ENCODE peak calls at places on chromosomes 12 and 14, in seven cellular contexts. One of them, this sample, is unnamed.

GRCh38 chr12:101700299-101700820 is 2.9 kb downstream of the CHPT1 start:
- DNase-seq in HCT116: no peak
- DNase-seq in IMR-90: no peak
- DNase-seq in heart left ventricle: no peak
- DNase-seq in uterus: no peak
- DNase-seq in sigmoid colon: no peak
- DNase-seq in ovary: no peak
- DNase-seq in this sample: no peak

GRCh38 chr12:131950182-131950913 is 606 bp downstream of the EP400 start:
- DNase-seq in IMR-90: no peak
- DNase-seq in ovary: no peak
- DNase-seq in sigmoid colon: peak; percentile 70
- DNase-seq in uterus: no peak
- DNase-seq in HCT116: no peak
- DNase-seq in heart left ventricle: peak; percentile 77
- DNase-seq in this sample: peak; percentile 25

GRCh38 chr12:25469861-25470260 is 83.2 kb downstream of the LMNTD1 start:
- DNase-seq in IMR-90: peak; percentile 34
- DNase-seq in sigmoid colon: no peak
- DNase-seq in uterus: no peak
- DNase-seq in ovary: no peak
- DNase-seq in HCT116: no peak
- DNase-seq in heart left ventricle: no peak
- DNase-seq in this sample: no peak

GRCh38 chr14:74840603-74841030 is 35.3 kb downstream of the PROX2 start:
- DNase-seq in heart left ventricle: no peak
- DNase-seq in sigmoid colon: no peak
- DNase-seq in uterus: no peak
- DNase-seq in IMR-90: no peak
- DNase-seq in HCT116: no peak
- DNase-seq in ovary: no peak
- DNase-seq in this sample: no peak

GRCh38 chr12:51318846-51319570 is 5.0 kb downstream of the BIN2 start:
- DNase-seq in IMR-90: no peak
- DNase-seq in ovary: no peak
- DNase-seq in HCT116: no peak
- DNase-seq in sigmoid colon: no peak
- DNase-seq in heart left ventricle: no peak
- DNase-seq in uterus: no peak
- DNase-seq in this sample: no peak

GRCh38 chr12:42090899-42091298 is 53.8 kb downstream of the GXYLT1 start:
- DNase-seq in ovary: no peak
- DNase-seq in HCT116: no peak
- DNase-seq in uterus: no peak
- DNase-seq in sigmoid colon: no peak
- DNase-seq in IMR-90: peak; percentile 66
- DNase-seq in heart left ventricle: no peak
- DNase-seq in this sample: no peak

GRCh38 chr12:92739099-92739498 is 36.3 kb downstream of the PLEKHG7 start:
- DNase-seq in IMR-90: peak; percentile 12
- DNase-seq in HCT116: no peak
- DNase-seq in heart left ventricle: no peak
- DNase-seq in sigmoid colon: no peak
- DNase-seq in uterus: no peak
- DNase-seq in ovary: no peak
- DNase-seq in this sample: no peak

GRCh38 chr14:54715244-54715643 is 148.3 kb downstream of the SAMD4A start:
- DNase-seq in sigmoid colon: no peak
- DNase-seq in HCT116: peak; percentile 4
- DNase-seq in heart left ventricle: no peak
- DNase-seq in IMR-90: peak; percentile 53
- DNase-seq in ovary: no peak
- DNase-seq in uterus: no peak
- DNase-seq in this sample: no peak

GRCh38 chr12:55780695-55781094 is 36.8 kb downstream of the SARNP start:
- DNase-seq in HCT116: no peak
- DNase-seq in uterus: no peak
- DNase-seq in heart left ventricle: no peak
- DNase-seq in sigmoid colon: no peak
- DNase-seq in ovary: no peak
- DNase-seq in IMR-90: peak; percentile 57
- DNase-seq in this sample: no peak

GRCh38 chr14:39376671-39377403 is 55.4 kb downstream of the FBXO33 start:
- DNase-seq in heart left ventricle: no peak
- DNase-seq in HCT116: peak; percentile 8
- DNase-seq in ovary: no peak
- DNase-seq in sigmoid colon: no peak
- DNase-seq in uterus: no peak
- DNase-seq in IMR-90: peak; percentile 40
- DNase-seq in this sample: no peak

GRCh38 chr12:133023566-133023965 is 13.7 kb upstream of the ZNF84 start:
- DNase-seq in HCT116: no peak
- DNase-seq in sigmoid colon: no peak
- DNase-seq in heart left ventricle: no peak
- DNase-seq in uterus: no peak
- DNase-seq in ovary: no peak
- DNase-seq in IMR-90: peak; percentile 13
- DNase-seq in this sample: no peak

GRCh38 chr12:3744216-3744883 is 8.6 kb downstream of the CRACR2A start:
- DNase-seq in sigmoid colon: no peak
- DNase-seq in heart left ventricle: no peak
- DNase-seq in uterus: no peak
- DNase-seq in IMR-90: no peak
- DNase-seq in HCT116: no peak
- DNase-seq in ovary: no peak
- DNase-seq in this sample: no peak

GRCh38 chr14:92501891-92502351 is 11.7 kb upstream of the RIN3 start:
- DNase-seq in uterus: no peak
- DNase-seq in HCT116: no peak
- DNase-seq in sigmoid colon: no peak
- DNase-seq in ovary: no peak
- DNase-seq in heart left ventricle: no peak
- DNase-seq in IMR-90: peak; percentile 60
- DNase-seq in this sample: no peak

GRCh38 chr12:90086281-90086680 is 377.6 kb upstream of the ATP2B1 start:
- DNase-seq in IMR-90: peak; percentile 70
- DNase-seq in sigmoid colon: no peak
- DNase-seq in ovary: no peak
- DNase-seq in heart left ventricle: no peak
- DNase-seq in uterus: no peak
- DNase-seq in HCT116: no peak
- DNase-seq in this sample: no peak

GRCh38 chr14:68146812-68147211 is 327.2 kb downstream of the RAD51B start:
- DNase-seq in sigmoid colon: no peak
- DNase-seq in HCT116: peak; percentile 81
- DNase-seq in heart left ventricle: no peak
- DNase-seq in uterus: no peak
- DNase-seq in IMR-90: peak; percentile 96
- DNase-seq in ovary: no peak
- DNase-seq in this sample: no peak

GRCh38 chr12:3538691-3539030 is 47.7 kb downstream of the PRMT8 start:
- DNase-seq in ovary: no peak
- DNase-seq in sigmoid colon: no peak
- DNase-seq in IMR-90: no peak
- DNase-seq in uterus: no peak
- DNase-seq in heart left ventricle: no peak
- DNase-seq in HCT116: no peak
- DNase-seq in this sample: no peak

GRCh38 chr14:105123266-105123665 is 45.3 kb downstream of the JAG2 start:
- DNase-seq in IMR-90: no peak
- DNase-seq in heart left ventricle: no peak
- DNase-seq in ovary: no peak
- DNase-seq in HCT116: no peak
- DNase-seq in uterus: no peak
- DNase-seq in sigmoid colon: no peak
- DNase-seq in this sample: no peak

GRCh38 chr14:46717211-46717610 is 65.6 kb upstream of the RPL10L start:
- DNase-seq in IMR-90: no peak
- DNase-seq in uterus: no peak
- DNase-seq in ovary: no peak
- DNase-seq in HCT116: no peak
- DNase-seq in heart left ventricle: no peak
- DNase-seq in sigmoid colon: no peak
- DNase-seq in this sample: no peak

GRCh38 chr12:50400104-50400637 is 514 bp upstream of the LARP4 start:
- DNase-seq in HCT116: no peak
- DNase-seq in ovary: no peak
- DNase-seq in sigmoid colon: no peak
- DNase-seq in uterus: no peak
- DNase-seq in heart left ventricle: no peak
- DNase-seq in IMR-90: no peak
- DNase-seq in this sample: no peak

GRCh38 chr14:60722836-60723217 is 1.3 kb downstream of the SIX4 start:
- DNase-seq in HCT116: no peak
- DNase-seq in ovary: no peak
- DNase-seq in IMR-90: peak; percentile 11
- DNase-seq in heart left ventricle: no peak
- DNase-seq in uterus: no peak
- DNase-seq in sigmoid colon: no peak
- DNase-seq in this sample: no peak

GRCh38 chr14:60722163-60722835 is 1.9 kb downstream of the SIX4 start:
- DNase-seq in uterus: peak; percentile 22
- DNase-seq in sigmoid colon: no peak
- DNase-seq in ovary: peak; percentile 36
- DNase-seq in HCT116: no peak
- DNase-seq in IMR-90: peak; percentile 79
- DNase-seq in heart left ventricle: peak; percentile 58
- DNase-seq in this sample: peak; percentile 17

GRCh38 chr14:60724080-60724618 is at the start of gene SIX4:
- DNase-seq in heart left ventricle: peak; percentile 67
- DNase-seq in uterus: peak; percentile 72
- DNase-seq in HCT116: peak; percentile 78
- DNase-seq in sigmoid colon: peak; percentile 87
- DNase-seq in IMR-90: peak; percentile 92
- DNase-seq in ovary: peak; percentile 70
- DNase-seq in this sample: peak; percentile 78

GRCh38 chr14:60721331-60722162 is 2.6 kb downstream of the SIX4 start:
- DNase-seq in ovary: peak; percentile 50
- DNase-seq in uterus: peak; percentile 42
- DNase-seq in heart left ventricle: peak; percentile 64
- DNase-seq in IMR-90: peak; percentile 84
- DNase-seq in sigmoid colon: peak; percentile 68
- DNase-seq in HCT116: peak; percentile 54
- DNase-seq in this sample: peak; percentile 38

GRCh38 chr14:60723218-60724079 is 702 bp downstream of the SIX4 start:
- DNase-seq in HCT116: no peak
- DNase-seq in sigmoid colon: peak; percentile 70
- DNase-seq in ovary: peak; percentile 43
- DNase-seq in IMR-90: peak; percentile 62
- DNase-seq in uterus: peak; percentile 40
- DNase-seq in heart left ventricle: peak; percentile 66
- DNase-seq in this sample: peak; percentile 50
- TF ChIP-seq POLR2A in HCT116: no peak
- TF ChIP-seq POLR2A in sigmoid colon: no peak
- TF ChIP-seq POLR2A in ovary: no peak
- TF ChIP-seq POLR2A in IMR-90: no peak
- TF ChIP-seq POLR2A in uterus: no peak
- TF ChIP-seq POLR2A in heart left ventricle: no peak
- TF ChIP-seq POLR2A in this sample: no peak

GRCh38 chr12:71671816-71672215 is 7.7 kb downstream of the THAP2 start:
- DNase-seq in uterus: no peak
- DNase-seq in sigmoid colon: no peak
- DNase-seq in heart left ventricle: no peak
- DNase-seq in HCT116: no peak
- DNase-seq in IMR-90: no peak
- DNase-seq in ovary: no peak
- DNase-seq in this sample: no peak
- H3K27ac ChIP-seq in uterus: no peak overlapping the region
- H3K27ac ChIP-seq in sigmoid colon: no peak overlapping the region
- H3K27ac ChIP-seq in heart left ventricle: no peak overlapping the region
- H3K27ac ChIP-seq in HCT116: no peak overlapping the region
- H3K27ac ChIP-seq in IMR-90: no peak overlapping the region
- H3K27ac ChIP-seq in ovary: no peak overlapping the region
- H3K27ac ChIP-seq in this sample: no peak overlapping the region

GRCh38 chr12:14701808-14702568 is 5.6 kb upstream of the GUCY2C start:
- DNase-seq in sigmoid colon: no peak
- DNase-seq in IMR-90: no peak
- DNase-seq in uterus: no peak
- DNase-seq in HCT116: no peak
- DNase-seq in ovary: no peak
- DNase-seq in heart left ventricle: no peak
- DNase-seq in this sample: no peak

GRCh38 chr12:14700935-14701334 is 4.5 kb upstream of the GUCY2C start:
- DNase-seq in sigmoid colon: no peak
- DNase-seq in HCT116: no peak
- DNase-seq in ovary: no peak
- DNase-seq in uterus: no peak
- DNase-seq in IMR-90: no peak
- DNase-seq in heart left ventricle: no peak
- DNase-seq in this sample: no peak

GRCh38 chr12:14696265-14696741 is at the start of gene GUCY2C:
- DNase-seq in sigmoid colon: no peak
- DNase-seq in ovary: no peak
- DNase-seq in uterus: no peak
- DNase-seq in heart left ventricle: no peak
- DNase-seq in HCT116: no peak
- DNase-seq in IMR-90: no peak
- DNase-seq in this sample: no peak

GRCh38 chr12:14698555-14698954 is 2.2 kb upstream of the GUCY2C start:
- DNase-seq in heart left ventricle: no peak
- DNase-seq in uterus: no peak
- DNase-seq in IMR-90: no peak
- DNase-seq in ovary: no peak
- DNase-seq in HCT116: no peak
- DNase-seq in sigmoid colon: no peak
- DNase-seq in this sample: no peak

DNA sequence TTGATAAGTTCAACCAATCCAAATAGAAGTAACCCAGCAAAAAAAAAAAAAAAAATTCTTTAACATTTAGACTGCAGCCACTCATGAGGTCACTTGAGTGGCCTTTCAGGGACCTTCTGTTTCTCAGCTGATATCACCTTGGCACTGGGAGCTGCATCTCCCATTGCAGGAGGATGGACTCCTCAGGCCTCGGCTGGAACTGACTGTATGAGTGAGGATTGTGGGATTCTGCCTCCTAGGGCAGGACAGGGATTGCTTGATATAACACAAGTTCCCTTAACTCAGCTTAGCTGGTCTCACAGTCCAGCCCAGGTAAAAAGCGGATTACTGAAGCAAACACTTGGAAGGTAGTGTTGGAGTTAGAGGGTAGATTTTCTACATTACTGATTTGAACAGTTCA is 3.5 kb upstream of the GUCY2C start:
- DNase-seq in ovary: no peak
- DNase-seq in heart left ventricle: no peak
- DNase-seq in IMR-90: no peak
- DNase-seq in HCT116: no peak
- DNase-seq in uterus: no peak
- DNase-seq in sigmoid colon: no peak
- DNase-seq in this sample: no peak
- H3K36me3 ChIP-seq in ovary: no peaks in the 10 kb centered on the region
- H3K36me3 ChIP-seq in heart left ventricle: no peaks in the 10 kb centered on the region
- H3K36me3 ChIP-seq in IMR-90: no peaks in the 10 kb centered on the region
- H3K36me3 ChIP-seq in HCT116: no peaks in the 10 kb centered on the region
- H3K36me3 ChIP-seq in uterus: no peaks in the 10 kb centered on the region
- H3K36me3 ChIP-seq in sigmoid colon: no peaks in the 10 kb centered on the region
- H3K36me3 ChIP-seq in this sample: no peaks in the 10 kb centered on the region

DNA sequence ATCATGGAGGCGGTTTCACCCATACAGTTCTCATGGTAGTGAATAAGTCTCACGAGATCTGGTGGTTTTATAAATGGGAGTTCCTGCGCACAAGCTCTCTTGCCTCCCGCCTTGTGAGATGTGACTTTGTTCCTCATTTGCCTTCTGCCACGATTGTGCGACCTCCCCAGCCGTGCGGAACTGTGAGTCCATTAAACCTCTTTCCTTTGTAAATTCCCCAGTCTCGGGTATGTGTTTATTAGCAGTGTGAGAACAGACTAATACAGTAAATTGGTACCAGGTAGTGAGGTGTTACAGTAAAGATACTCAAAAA is 8.1 kb upstream of the CCDC88C start:
- DNase-seq in HCT116: no peak
- DNase-seq in IMR-90: no peak
- DNase-seq in uterus: no peak
- DNase-seq in heart left ventricle: no peak
- DNase-seq in ovary: no peak
- DNase-seq in sigmoid colon: no peak
- DNase-seq in this sample: no peak
- TF ChIP-seq POLR2A in HCT116: no peak
- TF ChIP-seq POLR2A in IMR-90: no peak
- TF ChIP-seq POLR2A in uterus: no peak
- TF ChIP-seq POLR2A in heart left ventricle: no peak
- TF ChIP-seq POLR2A in ovary: no peak
- TF ChIP-seq POLR2A in sigmoid colon: no peak
- TF ChIP-seq POLR2A in this sample: no peak